ENCODE peak calls at places on chromosome 6, in four cellular contexts. J is AG09309, B is body of pancreas, M is A549. F is an unnamed sample.
A peak's percentile ranks its signal among the peaks of the same experiment; 100 is the strongest.

GRCh38 chr6:40930555-40930954 is 108.5 kb downstream of the UNC5CL start:
- DNase-seq in J (no peak), B (peak; percentile 53), M (no peak), F (no peak)

GRCh38 chr6:46848684-46849360 is 55.6 kb downstream of the MEP1A start:
- DNase-seq in J (peak; percentile 17), B (peak; percentile 88), M (peak; percentile 29), F (peak; percentile 20)

GRCh38 chr6:116764961-116765841 is at the start of gene FAM162B:
- DNase-seq in M (no peak), J (no peak), B (peak; percentile 13), F (no peak)

GRCh38 chr6:151663559-151663958 is 143.9 kb upstream of the ESR1 start:
- DNase-seq in B (no peak), M (no peak), J (no peak), F (no peak)

GRCh38 chr6:143279385-143279784 is 171.1 kb downstream of the ADAT2 start:
- DNase-seq in J (no peak), B (no peak), M (peak; percentile 3), F (no peak)

GRCh38 chr6:123276439-123277045 is 280.5 kb downstream of the CLVS2 start:
- DNase-seq in J (no peak), M (no peak), B (no peak), F (no peak)

GRCh38 chr6:4666886-4667513 is 109.2 kb upstream of the CDYL start:
- DNase-seq in J (no peak), M (no peak), B (no peak), F (no peak)

GRCh38 chr6:84774174-84775158 is 10.1 kb upstream of the TBX18 start:
- DNase-seq in J (no peak), B (peak; percentile 49), M (peak; percentile 41), F (no peak)

GRCh38 chr6:168950500-168951223 is 303.0 kb downstream of the THBS2 start:
- DNase-seq in B (no peak), M (no peak), J (no peak), F (no peak)

GRCh38 chr6:110102411-110102810 is 77.1 kb downstream of the WASF1 start:
- DNase-seq in J (no peak), M (no peak), B (no peak), F (no peak)

GRCh38 chr6:28543671-28544131 is 18.0 kb downstream of the GPX5 start:
- DNase-seq in J (no peak), M (no peak), B (no peak), F (no peak)

GRCh38 chr6:8859501-8859900 is 424.2 kb upstream of the SLC35B3 start:
- DNase-seq in M (no peak), J (no peak), B (no peak), F (no peak)

GRCh38 chr6:83051386-83052172 is 14.1 kb downstream of the UBE3D start:
- DNase-seq in J (no peak), M (no peak), B (no peak), F (no peak)

GRCh38 chr6:39999006-39999867 is 65.0 kb upstream of the MOCS1 start:
- DNase-seq in B (no peak), M (no peak), J (no peak), F (no peak)

GRCh38 chr6:109918227-109918626 is 59.9 kb upstream of the GPR6 start:
- DNase-seq in B (no peak), J (no peak), M (no peak), F (no peak)

GRCh38 chr6:4039348-4039747 is 39.6 kb downstream of the FAM217A start:
- DNase-seq in J (no peak), B (no peak), M (no peak), F (no peak)

GRCh38 chr6:110613356-110613755 is 136.9 kb upstream of the SLC22A16 start:
- DNase-seq in M (no peak), J (peak; percentile 27), B (no peak), F (no peak)

GRCh38 chr6:3540980-3541379 is 84.1 kb upstream of the SLC22A23 start:
- DNase-seq in B (no peak), M (no peak), J (no peak), F (no peak)

GRCh38 chr6:157860505-157860991 is 37.5 kb downstream of the SNX9 start:
- DNase-seq in B (no peak), M (no peak), J (no peak), F (no peak)

GRCh38 chr6:87938287-87938686 is 109.4 kb upstream of the SPACA1 start:
- DNase-seq in M (no peak), J (no peak), B (no peak), F (no peak)

GRCh38 chr6:73742433-73742832 is 46.4 kb downstream of the CD109 start:
- DNase-seq in J (no peak), B (no peak), M (no peak), F (no peak)

GRCh38 chr6:33384581-33385020 is 7.0 kb upstream of the KIFC1 start:
- DNase-seq in J (peak; percentile 70), B (no peak), M (peak; percentile 64), F (no peak)
- TF ChIP-seq CTCF in J (peak; percentile 59), B (no peak), M (peak; percentile 37), F (no peak)

GRCh38 chr6:136290406-136291010 is 862 bp upstream of the BCLAF1 start:
- DNase-seq in B (peak; percentile 85), J (peak; percentile 88), M (peak; percentile 35), F (peak; percentile 79)

GRCh38 chr6:136289327-136289578 is 393 bp downstream of the BCLAF1 start:
- DNase-seq in M (peak; percentile 58), B (peak; percentile 90), J (peak; percentile 46), F (peak; percentile 75)

GRCh38 chr6:136289579-136290405 is at the start of gene BCLAF1:
- DNase-seq in B (peak; percentile 100), M (peak; percentile 76), J (peak; percentile 99), F (peak; percentile 99)

GRCh38 chr6:136284909-136285308 is 4.7 kb downstream of the BCLAF1 start:
- DNase-seq in J (no peak), B (no peak), M (no peak), F (no peak)

GRCh38 chr6:136288566-136289326 is 900 bp downstream of the BCLAF1 start:
- DNase-seq in M (peak; percentile 52), J (peak; percentile 87), B (peak; percentile 84), F (peak; percentile 86)
- TF ChIP-seq CTCF in M (no peak), J (no peak), B (no peak), F (peak; percentile 5)

DNA sequence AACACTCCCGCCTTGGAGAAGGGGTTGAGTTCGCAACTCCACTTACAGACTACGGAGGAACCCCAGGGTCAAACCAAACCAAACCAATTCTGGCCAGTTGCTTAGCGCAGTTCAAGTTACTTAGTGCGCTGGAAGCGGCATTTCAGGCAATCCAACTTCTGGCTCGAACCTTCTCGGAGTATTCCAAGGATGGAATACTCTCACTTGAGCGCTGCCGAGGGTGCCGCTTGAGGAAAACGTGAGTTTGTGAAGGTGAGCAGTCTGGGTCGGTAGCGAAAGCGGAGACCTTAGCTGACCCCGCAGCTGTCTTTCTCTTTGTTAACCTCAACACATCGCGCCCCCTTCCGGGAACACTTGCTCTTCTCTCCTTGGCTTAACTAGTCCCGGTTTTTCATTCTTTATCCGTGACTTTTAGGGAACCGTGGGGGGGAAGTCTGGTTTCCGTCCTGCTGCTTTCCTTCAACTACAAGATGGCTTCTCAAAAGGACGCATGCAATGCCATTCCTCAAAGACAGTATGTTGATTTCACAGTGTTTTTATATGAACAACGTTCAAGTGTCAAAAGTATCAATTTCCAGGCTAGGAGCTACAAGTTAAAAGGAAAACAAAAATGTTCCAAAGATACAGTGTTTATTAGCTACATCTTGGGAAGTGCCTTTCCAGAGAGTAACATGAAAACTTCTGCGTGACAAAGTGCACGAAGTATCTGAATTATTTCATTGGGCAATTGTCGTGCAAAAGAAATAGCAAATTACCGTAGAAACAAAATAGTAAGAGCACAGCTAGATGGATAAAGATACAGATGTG is 742 bp upstream of the PNISR start:
- DNase-seq in J (peak; percentile 41), M (peak; percentile 48), B (peak; percentile 80), F (peak; percentile 67)
- TF ChIP-seq CTCF in J (peak; percentile 52), M (peak; percentile 48), B (no peak), F (peak; percentile 54)

GRCh38 chr6:16504608-16505007 is 256.7 kb downstream of the ATXN1 start:
- DNase-seq in J (no peak), B (no peak), M (no peak), F (no peak)

GRCh38 chr6:16503919-16504554 is 257.2 kb downstream of the ATXN1 start:
- DNase-seq in B (no peak), M (no peak), J (no peak), F (no peak)

GRCh38 chr6:16503241-16503775 is 258.0 kb downstream of the ATXN1 start:
- DNase-seq in J (no peak), M (no peak), B (no peak), F (no peak)

GRCh38 chr6:16508959-16509358 is 252.3 kb downstream of the ATXN1 start:
- DNase-seq in J (no peak), B (no peak), M (no peak), F (no peak)

GRCh38 chr6:16505711-16506362 is 255.4 kb downstream of the ATXN1 start:
- DNase-seq in J (peak; percentile 40), B (no peak), M (no peak), F (peak; percentile 29)
- TF ChIP-seq CTCF in J (no peak), B (no peak), M (no peak), F (peak; percentile 12)

GRCh38 chr6:102853249-102853955 is 1459.9 kb downstream of the GRIK2 start:
- DNase-seq in J (no peak), B (no peak), M (no peak), F (no peak)
- TF ChIP-seq CTCF in J (no peak), B (no peak), M (no peak), F (no peak)

GRCh38 chr6:145732788-145733187 is 2.5 kb downstream of the EPM2A start:
- DNase-seq in J (no peak), M (no peak), B (no peak), F (no peak)
- TF ChIP-seq CTCF in J (no peak), M (no peak), B (no peak), F (no peak)

GRCh38 chr6:148890091-148890490 is 143.3 kb downstream of the UST start:
- DNase-seq in M (no peak), J (no peak), B (no peak), F (no peak)
- TF ChIP-seq CTCF in M (no peak), J (no peak), B (no peak), F (no peak)

DNA sequence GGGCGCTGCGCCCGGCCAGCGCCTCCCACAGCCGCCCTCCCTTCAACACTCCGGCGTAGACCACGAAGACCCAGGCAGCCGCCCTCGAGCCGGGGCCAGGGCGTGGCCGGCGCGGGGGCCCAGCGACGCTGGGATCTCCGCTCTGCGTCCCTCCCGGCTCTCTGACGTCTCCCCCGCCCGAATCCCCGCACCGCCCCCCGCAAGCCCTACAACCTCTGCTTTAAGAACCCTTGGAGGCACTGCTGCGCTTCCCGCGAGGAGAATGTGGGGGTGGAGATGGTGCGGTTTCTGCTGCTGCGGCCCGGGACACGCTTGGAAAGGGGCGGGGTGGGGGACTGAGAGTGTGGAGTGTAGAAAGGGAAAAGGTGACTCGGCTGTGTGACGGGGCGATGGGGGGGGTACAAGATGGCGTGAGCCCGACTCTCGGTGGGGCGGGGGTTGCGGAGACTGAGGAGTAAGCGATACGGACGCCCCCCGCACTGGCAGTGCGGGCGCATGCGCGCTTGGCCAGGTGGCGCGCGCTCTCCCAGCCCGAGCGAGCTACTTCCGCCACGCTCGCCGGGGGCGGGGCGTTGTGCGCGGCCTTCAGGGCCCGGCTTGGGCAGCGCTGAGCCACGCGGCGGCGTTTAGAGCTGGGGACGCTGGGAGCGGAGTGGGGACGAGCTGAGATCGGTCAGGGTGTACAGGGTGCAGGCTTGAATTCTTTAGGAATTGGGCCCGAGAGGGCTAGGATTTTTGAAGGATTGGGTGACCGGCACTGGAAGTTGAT is at the start of gene SUPT3H:
- DNase-seq in J (peak; percentile 57), B (peak; percentile 91), M (peak; percentile 47), F (peak; percentile 86)
- TF ChIP-seq CTCF in J (peak; percentile 20), B (no peak), M (no peak), F (peak; percentile 31)